ENCODE peak calls at places on chromosomes 4 and X, in ten cellular contexts. One of them, this sample, is unnamed.

GRCh38 chr4:82624819-82625218 is 63.0 kb upstream of the TMEM150C start:
- DNase-seq in H1: no peak
- DNase-seq in GM23248: peak
- DNase-seq in sigmoid colon: no peak
- DNase-seq in keratinocyte: no peak
- DNase-seq in fibroblast of lung: no peak
- DNase-seq in SK-N-MC: no peak
- DNase-seq in heart right ventricle: no peak
- DNase-seq in MM.1S: no peak
- DNase-seq in H7: no peak
- DNase-seq in this sample: no peak

GRCh38 chr4:118351851-118352827 is 664 bp downstream of the PRSS12 start:
- DNase-seq in H1: no peak
- DNase-seq in GM23248: peak
- DNase-seq in sigmoid colon: peak
- DNase-seq in keratinocyte: no peak
- DNase-seq in fibroblast of lung: no peak
- DNase-seq in SK-N-MC: no peak
- DNase-seq in heart right ventricle: no peak
- DNase-seq in MM.1S: no peak
- DNase-seq in H7: peak
- DNase-seq in this sample: peak

GRCh38 chr4:13920901-13921300 is 293.4 kb upstream of the BOD1L1 start:
- DNase-seq in H1: peak
- DNase-seq in GM23248: peak
- DNase-seq in sigmoid colon: peak
- DNase-seq in keratinocyte: peak
- DNase-seq in fibroblast of lung: peak
- DNase-seq in SK-N-MC: no peak
- DNase-seq in heart right ventricle: peak
- DNase-seq in MM.1S: no peak
- DNase-seq in H7: no peak
- DNase-seq in this sample: peak

GRCh38 chr4:144579411-144580020 is 66.4 kb upstream of the HHIP start:
- DNase-seq in H1: no peak
- DNase-seq in GM23248: peak
- DNase-seq in sigmoid colon: no peak
- DNase-seq in keratinocyte: no peak
- DNase-seq in fibroblast of lung: peak
- DNase-seq in SK-N-MC: no peak
- DNase-seq in heart right ventricle: no peak
- DNase-seq in MM.1S: no peak
- DNase-seq in H7: no peak
- DNase-seq in this sample: no peak

GRCh38 chrX:42096262-42096939 is 173.0 kb upstream of the CASK start:
- DNase-seq in H1: no peak
- DNase-seq in GM23248: peak
- DNase-seq in sigmoid colon: no peak
- DNase-seq in keratinocyte: peak
- DNase-seq in fibroblast of lung: peak
- DNase-seq in SK-N-MC: peak
- DNase-seq in heart right ventricle: peak
- DNase-seq in MM.1S: no peak
- DNase-seq in H7: no peak
- DNase-seq in this sample: no peak

GRCh38 chr4:147589586-147589985 is 27.6 kb upstream of the TMEM184C start:
- DNase-seq in H1: no peak
- DNase-seq in GM23248: peak
- DNase-seq in sigmoid colon: no peak
- DNase-seq in keratinocyte: no peak
- DNase-seq in fibroblast of lung: no peak
- DNase-seq in SK-N-MC: no peak
- DNase-seq in heart right ventricle: no peak
- DNase-seq in MM.1S: no peak
- DNase-seq in H7: no peak
- DNase-seq in this sample: no peak

GRCh38 chrX:153626863-153627674 is 19.9 kb upstream of the DUSP9 start:
- DNase-seq in H1: no peak
- DNase-seq in GM23248: no peak
- DNase-seq in sigmoid colon: no peak
- DNase-seq in keratinocyte: no peak
- DNase-seq in fibroblast of lung: no peak
- DNase-seq in SK-N-MC: no peak
- DNase-seq in heart right ventricle: no peak
- DNase-seq in MM.1S: no peak
- DNase-seq in H7: peak
- DNase-seq in this sample: no peak

GRCh38 chr4:185994750-185995149 is 74.2 kb upstream of the TLR3 start:
- DNase-seq in H1: no peak
- DNase-seq in GM23248: no peak
- DNase-seq in sigmoid colon: no peak
- DNase-seq in keratinocyte: no peak
- DNase-seq in fibroblast of lung: no peak
- DNase-seq in SK-N-MC: no peak
- DNase-seq in heart right ventricle: no peak
- DNase-seq in MM.1S: no peak
- DNase-seq in H7: no peak
- DNase-seq in this sample: no peak

GRCh38 chr4:20026456-20026855 is 225.2 kb upstream of the SLIT2 start:
- DNase-seq in H1: no peak
- DNase-seq in GM23248: peak
- DNase-seq in sigmoid colon: no peak
- DNase-seq in keratinocyte: no peak
- DNase-seq in fibroblast of lung: peak
- DNase-seq in SK-N-MC: no peak
- DNase-seq in heart right ventricle: no peak
- DNase-seq in MM.1S: no peak
- DNase-seq in H7: no peak
- DNase-seq in this sample: no peak

GRCh38 chr4:4555916-4556315 is 14.1 kb upstream of the STX18 start:
- DNase-seq in H1: no peak
- DNase-seq in GM23248: peak
- DNase-seq in sigmoid colon: no peak
- DNase-seq in keratinocyte: no peak
- DNase-seq in fibroblast of lung: peak
- DNase-seq in SK-N-MC: no peak
- DNase-seq in heart right ventricle: no peak
- DNase-seq in MM.1S: no peak
- DNase-seq in H7: no peak
- DNase-seq in this sample: no peak

GRCh38 chr4:54104907-54105306 is 4.9 kb downstream of the GSX2 start:
- DNase-seq in H1: no peak
- DNase-seq in GM23248: no peak
- DNase-seq in sigmoid colon: no peak
- DNase-seq in keratinocyte: no peak
- DNase-seq in fibroblast of lung: no peak
- DNase-seq in SK-N-MC: no peak
- DNase-seq in heart right ventricle: no peak
- DNase-seq in MM.1S: no peak
- DNase-seq in H7: no peak
- DNase-seq in this sample: peak

GRCh38 chr4:123559955-123560669 is 163.5 kb downstream of the SPRY1 start:
- DNase-seq in H1: no peak
- DNase-seq in GM23248: peak
- DNase-seq in sigmoid colon: no peak
- DNase-seq in keratinocyte: no peak
- DNase-seq in fibroblast of lung: peak
- DNase-seq in SK-N-MC: no peak
- DNase-seq in heart right ventricle: no peak
- DNase-seq in MM.1S: no peak
- DNase-seq in H7: no peak
- DNase-seq in this sample: no peak

GRCh38 chrX:106899276-106899675 is 3.9 kb downstream of the RIPPLY1 start:
- DNase-seq in H1: no peak
- DNase-seq in GM23248: no peak
- DNase-seq in sigmoid colon: no peak
- DNase-seq in keratinocyte: no peak
- DNase-seq in fibroblast of lung: peak
- DNase-seq in SK-N-MC: no peak
- DNase-seq in heart right ventricle: no peak
- DNase-seq in MM.1S: no peak
- DNase-seq in H7: no peak
- DNase-seq in this sample: no peak

GRCh38 chr4:5365071-5366008 is 314.1 kb downstream of the STK32B start:
- DNase-seq in H1: peak
- DNase-seq in GM23248: peak
- DNase-seq in sigmoid colon: no peak
- DNase-seq in keratinocyte: peak
- DNase-seq in fibroblast of lung: peak
- DNase-seq in SK-N-MC: no peak
- DNase-seq in heart right ventricle: no peak
- DNase-seq in MM.1S: peak
- DNase-seq in H7: no peak
- DNase-seq in this sample: peak

GRCh38 chrX:39739585-39739984 is 358.2 kb downstream of the BCOR start:
- DNase-seq in H1: no peak
- DNase-seq in GM23248: no peak
- DNase-seq in sigmoid colon: no peak
- DNase-seq in keratinocyte: no peak
- DNase-seq in fibroblast of lung: no peak
- DNase-seq in SK-N-MC: no peak
- DNase-seq in heart right ventricle: no peak
- DNase-seq in MM.1S: no peak
- DNase-seq in H7: no peak
- DNase-seq in this sample: no peak
- H3K4me3 ChIP-seq in H1: no peak
- H3K4me3 ChIP-seq in GM23248: no peak
- H3K4me3 ChIP-seq in sigmoid colon: no peak
- H3K4me3 ChIP-seq in keratinocyte: no peak
- H3K4me3 ChIP-seq in fibroblast of lung: no peak
- H3K4me3 ChIP-seq in SK-N-MC: no peak
- H3K4me3 ChIP-seq in heart right ventricle: no peak
- H3K4me3 ChIP-seq in MM.1S: no peak
- H3K4me3 ChIP-seq in H7: no peak
- H3K4me3 ChIP-seq in this sample: no peak

DNA sequence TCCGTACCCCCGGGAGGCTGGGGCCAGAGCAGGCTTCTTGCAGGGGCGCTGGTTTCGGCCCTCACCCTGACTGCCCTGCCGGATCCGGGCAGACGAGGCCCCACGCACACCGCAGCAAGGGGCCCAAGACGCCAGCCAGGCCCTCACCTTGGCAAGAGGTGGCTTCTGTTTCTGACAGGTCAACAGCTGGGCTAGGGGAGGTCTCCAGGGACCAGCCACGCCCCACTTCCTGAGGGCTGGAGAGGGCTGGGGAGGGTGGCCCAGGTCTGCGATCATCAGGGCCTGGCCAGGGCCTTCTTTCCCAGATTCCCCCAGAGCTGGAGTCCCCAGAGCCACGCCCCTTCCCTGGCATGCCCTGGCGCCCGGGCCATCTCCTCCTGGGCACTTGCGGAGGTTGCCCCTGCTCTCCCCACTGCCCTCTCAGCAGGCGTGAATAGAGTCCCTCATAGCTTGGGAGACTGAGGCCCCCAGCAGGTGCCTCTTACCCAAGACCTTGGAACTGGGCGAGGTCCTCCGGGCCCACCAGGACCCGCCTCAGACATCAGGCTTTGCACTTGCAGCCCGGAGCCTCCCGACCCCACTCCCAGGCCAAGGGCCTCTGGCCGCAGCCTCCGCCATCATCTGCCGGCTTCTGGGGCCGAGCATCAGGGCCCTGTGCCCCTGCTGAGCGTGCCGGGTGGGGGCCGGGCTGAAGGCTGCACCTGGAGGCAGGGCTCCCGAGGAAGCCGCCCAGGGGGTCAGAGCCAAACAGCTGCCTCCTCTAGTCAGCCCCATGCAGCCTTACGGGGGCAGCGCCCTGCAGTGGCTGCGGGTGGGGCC is 6.3 kb upstream of the FGFR3 start:
- DNase-seq in H1: no peak
- DNase-seq in GM23248: no peak
- DNase-seq in sigmoid colon: no peak
- DNase-seq in keratinocyte: no peak
- DNase-seq in fibroblast of lung: no peak
- DNase-seq in SK-N-MC: no peak
- DNase-seq in heart right ventricle: no peak
- DNase-seq in MM.1S: no peak
- DNase-seq in H7: peak
- DNase-seq in this sample: no peak
- H3K4me3 ChIP-seq in H1: no peak
- H3K4me3 ChIP-seq in GM23248: no peak
- H3K4me3 ChIP-seq in sigmoid colon: no peak
- H3K4me3 ChIP-seq in keratinocyte: no peak
- H3K4me3 ChIP-seq in fibroblast of lung: no peak
- H3K4me3 ChIP-seq in SK-N-MC: no peak
- H3K4me3 ChIP-seq in heart right ventricle: no peak
- H3K4me3 ChIP-seq in MM.1S: no peak
- H3K4me3 ChIP-seq in H7: no peak
- H3K4me3 ChIP-seq in this sample: no peak

GRCh38 chr4:1402516-1403101 is 3.6 kb downstream of the NKX1-1 start:
- DNase-seq in H1: no peak
- DNase-seq in GM23248: peak
- DNase-seq in sigmoid colon: peak
- DNase-seq in keratinocyte: no peak
- DNase-seq in fibroblast of lung: no peak
- DNase-seq in SK-N-MC: no peak
- DNase-seq in heart right ventricle: no peak
- DNase-seq in MM.1S: no peak
- DNase-seq in H7: peak
- DNase-seq in this sample: no peak
- H3K4me3 ChIP-seq in H1: no peak
- H3K4me3 ChIP-seq in GM23248: no peak
- H3K4me3 ChIP-seq in sigmoid colon: no peak
- H3K4me3 ChIP-seq in keratinocyte: no peak
- H3K4me3 ChIP-seq in fibroblast of lung: no peak
- H3K4me3 ChIP-seq in SK-N-MC: no peak
- H3K4me3 ChIP-seq in heart right ventricle: no peak
- H3K4me3 ChIP-seq in MM.1S: no peak
- H3K4me3 ChIP-seq in H7: no peak
- H3K4me3 ChIP-seq in this sample: no peak

DNA sequence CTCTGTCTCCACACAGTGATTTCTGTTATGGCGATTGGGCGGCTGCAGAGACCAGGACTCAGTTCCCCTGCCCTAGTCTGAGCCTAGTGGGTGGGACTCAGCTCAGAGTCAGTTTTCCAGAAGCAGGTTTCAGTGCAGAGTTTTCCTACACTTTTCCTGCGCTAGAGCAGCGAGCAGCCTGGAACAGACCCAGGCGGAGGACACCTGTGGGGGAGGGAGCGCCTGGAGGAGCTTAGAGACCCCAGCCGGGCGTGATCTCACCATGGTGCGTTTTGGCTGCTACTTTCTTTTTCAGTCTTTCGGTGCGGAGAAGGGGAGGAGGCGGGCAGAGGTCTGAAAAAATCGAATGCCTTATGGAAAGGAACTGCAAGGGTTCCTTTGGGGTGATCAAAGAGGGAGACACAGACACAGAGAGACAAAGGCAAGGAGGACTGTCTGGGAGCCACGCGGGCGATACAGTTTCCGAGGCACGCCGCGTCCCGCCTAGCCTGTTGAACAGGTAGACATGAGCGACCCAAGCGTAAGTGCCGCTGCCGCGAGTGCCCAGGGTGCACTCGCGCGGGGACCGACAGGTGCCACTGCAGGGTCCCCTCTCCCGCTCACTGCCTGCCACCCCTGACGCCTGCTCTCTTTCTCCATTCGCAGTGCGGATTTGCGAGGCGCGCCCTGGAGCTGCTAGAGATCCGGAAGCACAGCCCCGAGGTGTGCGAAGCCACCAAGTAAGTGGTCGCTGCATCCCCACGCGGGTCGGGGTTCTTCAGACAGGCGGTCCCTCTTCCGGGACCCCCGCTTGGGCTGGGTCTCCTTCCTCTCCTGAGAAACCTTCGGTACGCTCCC is at the start of gene GUCY1A1:
- DNase-seq in H1: no peak
- DNase-seq in GM23248: peak
- DNase-seq in sigmoid colon: peak
- DNase-seq in keratinocyte: no peak
- DNase-seq in fibroblast of lung: peak
- DNase-seq in SK-N-MC: no peak
- DNase-seq in heart right ventricle: peak
- DNase-seq in MM.1S: peak
- DNase-seq in H7: peak
- DNase-seq in this sample: no peak
- H3K4me3 ChIP-seq in H1: peak
- H3K4me3 ChIP-seq in GM23248: peak
- H3K4me3 ChIP-seq in sigmoid colon: peak
- H3K4me3 ChIP-seq in keratinocyte: peak
- H3K4me3 ChIP-seq in fibroblast of lung: peak
- H3K4me3 ChIP-seq in SK-N-MC: peak
- H3K4me3 ChIP-seq in heart right ventricle: peak
- H3K4me3 ChIP-seq in MM.1S: peak
- H3K4me3 ChIP-seq in H7: peak
- H3K4me3 ChIP-seq in this sample: no peak

This sample was measured in NB4.